ENCODE peak calls at places on chromosomes 2 and 18, in five cellular contexts. E is upper lobe of right lung, P is foreskin fibroblast, T is fibroblast of lung, F is lung. V is an unnamed sample.
A peak's percentile ranks its signal among the peaks of the same experiment; 100 is the strongest.

GRCh38 chr2:173858297-173858731 is 106.9 kb downstream of the SP3 start:
- DNase-seq in F (no peak), P (no peak), E (no peak), T (no peak), V (no peak)

GRCh38 chr2:144801766-144802165 is 281.8 kb upstream of the ZEB2 start:
- DNase-seq in F (no peak), P (peak; percentile 72), E (no peak), T (peak; percentile 51), V (no peak)

GRCh38 chr2:223203971-223204370 is 152.0 kb downstream of the KCNE4 start:
- DNase-seq in P (peak; percentile 4), F (no peak), E (no peak), T (peak; percentile 32), V (no peak)

GRCh38 chr2:26314243-26314642 is 31.7 kb upstream of the SELENOI start:
- DNase-seq in E (no peak), P (no peak), F (no peak), T (no peak), V (no peak)

GRCh38 chr18:8882632-8883408 is 177.5 kb downstream of the MTCL1 start:
- DNase-seq in P (no peak), E (no peak), F (no peak), T (peak; percentile 9), V (no peak)

GRCh38 chr2:180618570-180618969 is 361.8 kb upstream of the UBE2E3 start:
- DNase-seq in P (peak; percentile 83), F (no peak), E (no peak), T (peak; percentile 72), V (no peak)

GRCh38 chr2:165674780-165675179 is 119.3 kb downstream of the GALNT3 start:
- DNase-seq in E (no peak), P (no peak), F (no peak), T (no peak), V (no peak)

GRCh38 chr2:184598313-184599053 is at the start of gene ZNF804A:
- DNase-seq in P (peak; percentile 48), F (peak; percentile 48), E (peak; percentile 75), T (peak; percentile 68), V (no peak)

GRCh38 chr2:61144697-61145268 is 17.2 kb upstream of the C2orf74 start:
- DNase-seq in E (peak; percentile 96), P (peak; percentile 95), F (peak; percentile 96), T (peak; percentile 98), V (peak; percentile 94)

GRCh38 chr2:230071421-230071820 is 2.7 kb upstream of the SLC16A14 start:
- DNase-seq in P (no peak), T (no peak), E (no peak), F (no peak), V (no peak)

GRCh38 chr2:230068658-230069080 is at the start of gene SLC16A14:
- DNase-seq in F (no peak), E (no peak), P (peak; percentile 28), T (peak; percentile 66), V (no peak)

GRCh38 chr2:230069418-230069817 is 694 bp upstream of the SLC16A14 start:
- DNase-seq in F (no peak), E (no peak), T (no peak), P (no peak), V (no peak)

DNA sequence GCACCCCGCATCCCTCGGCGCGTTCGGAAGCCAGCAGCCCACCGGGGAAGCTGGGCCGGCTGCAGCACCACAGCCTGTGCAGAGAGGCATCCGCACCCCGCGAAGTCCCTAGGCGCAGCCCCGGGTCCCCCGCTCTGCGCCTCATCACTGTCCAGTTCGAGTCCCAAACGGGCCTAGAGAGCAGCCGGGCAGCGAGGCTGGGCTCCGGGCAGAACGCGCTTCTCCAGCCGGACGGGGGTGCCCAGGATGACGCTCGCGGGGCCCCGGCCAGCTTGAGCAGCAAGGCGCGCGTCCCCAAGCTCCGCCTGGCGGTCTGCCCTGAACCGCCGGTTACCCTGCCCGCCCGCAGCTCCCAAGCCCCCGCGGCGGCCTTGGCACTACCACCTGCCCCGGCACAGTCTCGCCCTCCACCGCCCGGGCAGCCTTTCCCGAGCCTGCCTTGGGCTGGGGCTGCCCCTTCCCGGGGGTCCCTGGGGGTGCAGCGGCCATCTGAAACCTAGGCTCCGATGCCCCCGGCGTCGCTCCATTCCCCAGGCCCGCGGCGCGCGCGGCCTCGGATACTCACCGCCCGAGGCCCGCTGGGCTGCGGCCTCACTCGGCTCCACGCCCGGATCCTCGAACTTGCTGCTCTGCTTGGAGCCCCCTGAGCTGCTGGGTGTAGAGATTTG is 600 bp downstream of the SLC16A14 start:
- DNase-seq in F (no peak), P (peak; percentile 21), T (peak; percentile 28), E (peak; percentile 78), V (no peak)
- TF ChIP-seq CTCF in F (no peak), P (no peak), T (no peak), E (peak; percentile 32), V (no peak)

GRCh38 chr2:199572571-199572970 is 114.8 kb upstream of the SATB2 start:
- DNase-seq in E (no peak), T (no peak), F (no peak), P (no peak), V (no peak)
- TF ChIP-seq CTCF in E (no peak), T (no peak), F (no peak), P (no peak), V (no peak)

GRCh38 chr2:233867993-233868532 is at the start of gene MSL3B:
- DNase-seq in E (peak; percentile 75), P (peak; percentile 55), T (peak; percentile 66), F (peak; percentile 40), V (no peak)

GRCh38 chr2:233866479-233866878 is 1.7 kb downstream of the MSL3B start:
- DNase-seq in F (no peak), E (no peak), T (no peak), P (no peak), V (no peak)

GRCh38 chr2:233871432-233871831 is 3.2 kb upstream of the MSL3B start:
- DNase-seq in F (no peak), E (no peak), P (no peak), T (no peak), V (no peak)

GRCh38 chr2:233862261-233862768 is 5.9 kb downstream of the MSL3B start:
- DNase-seq in P (no peak), F (no peak), E (no peak), T (no peak), V (no peak)

DNA sequence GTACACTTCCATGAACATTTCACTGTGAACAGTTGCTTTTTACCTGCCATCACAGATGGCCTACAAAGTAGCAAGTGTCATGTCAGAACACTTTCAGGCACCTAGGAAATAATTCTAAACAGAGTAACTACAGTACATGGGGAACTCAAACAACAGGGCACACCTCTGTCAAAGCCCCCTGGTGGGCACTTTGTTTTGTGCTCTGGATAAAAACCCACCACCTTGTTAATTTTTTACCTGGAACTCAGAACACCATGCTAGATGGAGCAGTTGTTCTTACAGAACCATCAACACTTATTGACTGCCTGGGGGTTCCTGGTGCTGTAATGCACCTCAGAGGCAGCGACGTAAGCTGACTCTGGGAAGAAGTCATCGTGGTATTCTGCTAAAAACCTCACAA is 2.3 kb downstream of the MSL3B start:
- DNase-seq in F (no peak), T (no peak), E (no peak), P (no peak), V (no peak)
- TF ChIP-seq CTCF in F (no peak), T (no peak), E (no peak), P (peak; percentile 6), V (no peak)

GRCh38 chr18:11828772-11829432 is 22.3 kb upstream of the CHMP1B start:
- DNase-seq in F (no peak), T (no peak), P (no peak), E (no peak), V (no peak)

GRCh38 chr18:11827963-11828362 is 23.2 kb upstream of the CHMP1B start:
- DNase-seq in T (no peak), F (no peak), P (no peak), E (no peak), V (no peak)

GRCh38 chr18:11830585-11830984 is 20.6 kb upstream of the CHMP1B start:
- DNase-seq in T (no peak), P (no peak), F (no peak), E (no peak), V (no peak)

GRCh38 chr18:11823545-11823944 is 27.7 kb upstream of the CHMP1B start:
- DNase-seq in E (no peak), P (no peak), T (no peak), F (no peak), V (no peak)

GRCh38 chr18:11826836-11827235 is 24.4 kb upstream of the CHMP1B start:
- DNase-seq in P (no peak), T (no peak), F (no peak), E (no peak), V (no peak)
- TF ChIP-seq CTCF in P (no peak), T (no peak), F (no peak), E (no peak), V (no peak)

DNA sequence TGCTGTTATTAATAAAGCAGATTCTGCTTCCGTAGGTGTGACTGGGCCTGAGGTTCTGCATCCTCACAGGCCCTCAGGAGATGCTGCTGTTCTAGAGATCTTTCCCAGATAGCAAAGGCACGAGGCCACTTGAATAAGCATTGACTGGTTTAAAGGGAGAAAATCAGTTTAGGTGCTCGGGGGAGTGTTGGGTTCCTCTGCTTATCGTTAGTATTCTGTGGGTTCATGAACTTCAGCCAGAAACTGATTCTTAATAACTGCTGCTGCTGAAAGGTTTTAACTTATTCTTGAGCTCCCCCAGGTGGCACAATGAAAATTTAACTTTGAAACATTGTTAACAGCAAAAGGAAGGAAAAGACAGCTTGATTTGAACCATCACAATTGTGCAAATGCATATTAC is 56.9 kb downstream of the ITGA6 start:
- DNase-seq in E (no peak), F (no peak), P (peak; percentile 19), T (peak; percentile 53), V (no peak)
- TF ChIP-seq CTCF in E (peak; percentile 28), F (no peak), P (peak; percentile 16), T (peak; percentile 36), V (no peak)

GRCh38 chr2:121151311-121152109 is 133.5 kb downstream of the TFCP2L1 start:
- DNase-seq in P (no peak), E (peak; percentile 89), F (peak; percentile 82), T (no peak), V (peak; percentile 95)

GRCh38 chr2:121150713-121151112 is 134.3 kb downstream of the TFCP2L1 start:
- DNase-seq in P (no peak), F (no peak), E (no peak), T (no peak), V (no peak)

GRCh38 chr2:121148481-121148880 is 136.5 kb downstream of the TFCP2L1 start:
- DNase-seq in P (no peak), E (no peak), T (no peak), F (no peak), V (no peak)

GRCh38 chr2:121149384-121149783 is 135.6 kb downstream of the TFCP2L1 start:
- DNase-seq in P (no peak), T (no peak), F (no peak), E (no peak), V (no peak)

DNA sequence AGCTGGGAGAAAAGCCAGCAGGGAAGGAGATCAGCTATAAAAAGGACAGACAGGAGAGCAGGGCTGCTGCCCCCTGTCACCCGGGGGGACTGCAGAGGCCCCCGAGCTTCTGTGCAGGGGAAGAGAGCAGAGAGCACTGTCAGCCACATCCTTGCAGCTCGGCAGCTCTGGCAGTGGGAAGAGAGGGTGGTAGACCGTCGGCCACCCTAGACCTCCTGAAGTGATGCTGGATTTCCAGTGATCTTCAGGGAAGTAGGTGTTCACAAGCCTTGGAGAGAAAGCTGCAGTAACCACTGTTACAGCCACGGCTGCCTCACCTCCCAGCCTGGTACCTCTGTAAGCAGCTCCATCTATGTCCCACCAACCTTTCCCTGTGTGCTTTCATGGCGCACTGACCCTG is 134.9 kb downstream of the TFCP2L1 start:
- DNase-seq in T (no peak), E (no peak), F (no peak), P (no peak), V (no peak)
- TF ChIP-seq CTCF in T (no peak), E (no peak), F (no peak), P (no peak), V (no peak)

GRCh38 chr2:190875881-190876280 is 4.7 kb upstream of the GLS start:
- DNase-seq in F (no peak), T (no peak), P (no peak), E (no peak), V (no peak)
- TF ChIP-seq CTCF in F (no peak), T (no peak), P (no peak), E (no peak), V (no peak)